ENCODE peak calls at places on chromosome 14, in six cellular contexts. N is KBM-7, U is NCI-H2081, I is mammary epithelial cell, T is substantia nigra, V is NCI-H82. M is an unnamed sample.

GRCh38 chr14:59728294-59728693 is 142.3 kb downstream of the RTN1 start:
- DNase-seq in N (no peak), U (no peak), I (no peak), T (no peak), V (peak), M (no peak)

GRCh38 chr14:77372304-77372841 is 4.5 kb downstream of the TMED8 start:
- DNase-seq in N (peak), U (no peak), I (no peak), T (no peak), V (peak), M (peak)

GRCh38 chr14:104140463-104141331 is 2.3 kb downstream of the KIF26A start:
- DNase-seq in N (no peak), U (no peak), I (no peak), T (no peak), V (no peak), M (no peak)

GRCh38 chr14:68248481-68249255 is 429.1 kb downstream of the RAD51B start:
- DNase-seq in N (peak), U (peak), I (peak), T (no peak), V (peak), M (peak)

GRCh38 chr14:96105921-96106441 is 66.8 kb downstream of the C14orf132 start:
- DNase-seq in N (no peak), U (no peak), I (peak), T (no peak), V (no peak), M (no peak)

GRCh38 chr14:66066991-66067788 is 419.0 kb upstream of the CCDC196 start:
- DNase-seq in N (no peak), U (no peak), I (no peak), T (no peak), V (no peak), M (no peak)

GRCh38 chr14:65179918-65180724 is 77.8 kb upstream of the MAX start:
- DNase-seq in N (peak), U (no peak), I (peak), T (no peak), V (no peak), M (peak)

GRCh38 chr14:21846227-21846885 is 172.7 kb upstream of the OR4E1 start:
- DNase-seq in N (peak), U (no peak), I (peak), T (peak), V (peak), M (peak)

GRCh38 chr14:73227812-73228781 is 9.2 kb upstream of the PAPLN start:
- DNase-seq in N (no peak), U (no peak), I (peak), T (no peak), V (peak), M (no peak)

GRCh38 chr14:75053396-75054289 is 2.4 kb upstream of the MLH3 start:
- DNase-seq in N (no peak), U (no peak), I (peak), T (no peak), V (no peak), M (no peak)

GRCh38 chr14:22883191-22883976 is at the start of gene REM2:
- DNase-seq in N (peak), U (no peak), I (no peak), T (no peak), V (peak), M (no peak)

GRCh38 chr14:24032727-24033418 is 18.9 kb upstream of the CARMIL3 start:
- DNase-seq in N (peak), U (no peak), I (peak), T (no peak), V (no peak), M (no peak)

M was measured in Karpas-422.